ENCODE peak calls at places on chromosomes 11 and 22, in eight cellular contexts. One of them, this sample, is unnamed.
A peak's percentile ranks its signal among the peaks of the same experiment; 100 is the strongest.

GRCh38 chr11:68654978-68655377 is 29.4 kb upstream of the GAL start:
- DNase-seq in ovary: no peak
- DNase-seq in endothelial cell: no peak
- DNase-seq in OCI-LY7: no peak
- DNase-seq in H1: no peak
- DNase-seq in CD8-positive, alpha-beta T cell: no peak
- DNase-seq in heart left ventricle: no peak
- DNase-seq in mucosa of descending colon: no peak
- DNase-seq in this sample: no peak

GRCh38 chr11:17386331-17387084 is 2.0 kb downstream of the KCNJ11 start:
- DNase-seq in heart left ventricle: peak; percentile 83
- DNase-seq in CD8-positive, alpha-beta T cell: no peak
- DNase-seq in H1: peak; percentile 31
- DNase-seq in OCI-LY7: peak; percentile 69
- DNase-seq in ovary: no peak
- DNase-seq in mucosa of descending colon: peak; percentile 75
- DNase-seq in endothelial cell: peak; percentile 76
- DNase-seq in this sample: peak; percentile 70

GRCh38 chr11:27158763-27159679 is 118.4 kb downstream of the BBOX1 start:
- DNase-seq in CD8-positive, alpha-beta T cell: no peak
- DNase-seq in mucosa of descending colon: peak; percentile 72
- DNase-seq in endothelial cell: peak; percentile 52
- DNase-seq in ovary: peak; percentile 43
- DNase-seq in OCI-LY7: peak; percentile 71
- DNase-seq in H1: peak; percentile 33
- DNase-seq in heart left ventricle: no peak
- DNase-seq in this sample: peak; percentile 54

GRCh38 chr11:64607381-64608259 is 16.6 kb downstream of the SLC22A12 start:
- DNase-seq in heart left ventricle: no peak
- DNase-seq in CD8-positive, alpha-beta T cell: no peak
- DNase-seq in mucosa of descending colon: peak; percentile 22
- DNase-seq in H1: no peak
- DNase-seq in endothelial cell: no peak
- DNase-seq in OCI-LY7: no peak
- DNase-seq in ovary: peak; percentile 72
- DNase-seq in this sample: no peak

GRCh38 chr22:25666308-25666707 is 75.7 kb upstream of the MYO18B start:
- DNase-seq in heart left ventricle: peak; percentile 66
- DNase-seq in OCI-LY7: no peak
- DNase-seq in ovary: peak; percentile 79
- DNase-seq in mucosa of descending colon: peak; percentile 34
- DNase-seq in CD8-positive, alpha-beta T cell: no peak
- DNase-seq in H1: no peak
- DNase-seq in endothelial cell: peak; percentile 18
- DNase-seq in this sample: no peak

GRCh38 chr11:69301491-69302401 is 7.8 kb downstream of the MYEOV start:
- DNase-seq in H1: no peak
- DNase-seq in mucosa of descending colon: peak; percentile 77
- DNase-seq in ovary: no peak
- DNase-seq in OCI-LY7: no peak
- DNase-seq in CD8-positive, alpha-beta T cell: no peak
- DNase-seq in endothelial cell: no peak
- DNase-seq in heart left ventricle: peak; percentile 69
- DNase-seq in this sample: no peak

GRCh38 chr11:4672470-4672869 is 25.2 kb downstream of the OR51E2 start:
- DNase-seq in H1: no peak
- DNase-seq in CD8-positive, alpha-beta T cell: no peak
- DNase-seq in mucosa of descending colon: no peak
- DNase-seq in OCI-LY7: no peak
- DNase-seq in heart left ventricle: no peak
- DNase-seq in endothelial cell: no peak
- DNase-seq in ovary: no peak
- DNase-seq in this sample: no peak

GRCh38 chr11:42462558-42463310 is 849.1 kb upstream of the API5 start:
- DNase-seq in ovary: no peak
- DNase-seq in CD8-positive, alpha-beta T cell: no peak
- DNase-seq in mucosa of descending colon: no peak
- DNase-seq in endothelial cell: no peak
- DNase-seq in H1: no peak
- DNase-seq in heart left ventricle: no peak
- DNase-seq in OCI-LY7: no peak
- DNase-seq in this sample: no peak

GRCh38 chr11:116035972-116036371 is 531.8 kb upstream of the CADM1 start:
- DNase-seq in ovary: no peak
- DNase-seq in OCI-LY7: no peak
- DNase-seq in heart left ventricle: no peak
- DNase-seq in endothelial cell: no peak
- DNase-seq in mucosa of descending colon: no peak
- DNase-seq in H1: no peak
- DNase-seq in CD8-positive, alpha-beta T cell: no peak
- DNase-seq in this sample: no peak

GRCh38 chr22:38871360-38872171 is 450 bp downstream of the CBX6 start:
- DNase-seq in ovary: peak; percentile 63
- DNase-seq in CD8-positive, alpha-beta T cell: no peak
- DNase-seq in mucosa of descending colon: peak; percentile 25
- DNase-seq in H1: no peak
- DNase-seq in OCI-LY7: peak; percentile 42
- DNase-seq in endothelial cell: no peak
- DNase-seq in heart left ventricle: no peak
- DNase-seq in this sample: no peak

GRCh38 chr22:47352920-47353700 is 590.7 kb downstream of the TBC1D22A start:
- DNase-seq in ovary: no peak
- DNase-seq in CD8-positive, alpha-beta T cell: no peak
- DNase-seq in mucosa of descending colon: no peak
- DNase-seq in endothelial cell: no peak
- DNase-seq in OCI-LY7: no peak
- DNase-seq in heart left ventricle: no peak
- DNase-seq in H1: no peak
- DNase-seq in this sample: no peak

GRCh38 chr11:123306531-123306930 is 111.5 kb upstream of the CLMP start:
- DNase-seq in mucosa of descending colon: no peak
- DNase-seq in H1: no peak
- DNase-seq in CD8-positive, alpha-beta T cell: no peak
- DNase-seq in OCI-LY7: no peak
- DNase-seq in endothelial cell: no peak
- DNase-seq in heart left ventricle: no peak
- DNase-seq in ovary: no peak
- DNase-seq in this sample: no peak

GRCh38 chr11:114321621-114322257 is 25.5 kb downstream of the NNMT start:
- DNase-seq in heart left ventricle: no peak
- DNase-seq in OCI-LY7: no peak
- DNase-seq in H1: no peak
- DNase-seq in mucosa of descending colon: no peak
- DNase-seq in ovary: peak; percentile 47
- DNase-seq in CD8-positive, alpha-beta T cell: no peak
- DNase-seq in endothelial cell: no peak
- DNase-seq in this sample: no peak

GRCh38 chr11:116107229-116107628 is 603.0 kb upstream of the CADM1 start:
- DNase-seq in OCI-LY7: no peak
- DNase-seq in mucosa of descending colon: no peak
- DNase-seq in endothelial cell: no peak
- DNase-seq in H1: no peak
- DNase-seq in heart left ventricle: no peak
- DNase-seq in ovary: no peak
- DNase-seq in CD8-positive, alpha-beta T cell: no peak
- DNase-seq in this sample: no peak

GRCh38 chr11:63826471-63827190 is 12.3 kb upstream of the MARK2 start:
- DNase-seq in CD8-positive, alpha-beta T cell: no peak
- DNase-seq in H1: no peak
- DNase-seq in ovary: no peak
- DNase-seq in OCI-LY7: no peak
- DNase-seq in heart left ventricle: no peak
- DNase-seq in endothelial cell: no peak
- DNase-seq in mucosa of descending colon: no peak
- DNase-seq in this sample: no peak

GRCh38 chr11:2449548-2450320 is 4.9 kb downstream of the KCNQ1 start:
- DNase-seq in H1: no peak
- DNase-seq in OCI-LY7: no peak
- DNase-seq in mucosa of descending colon: no peak
- DNase-seq in heart left ventricle: no peak
- DNase-seq in endothelial cell: no peak
- DNase-seq in ovary: no peak
- DNase-seq in CD8-positive, alpha-beta T cell: no peak
- DNase-seq in this sample: no peak

GRCh38 chr11:69241844-69242582 is 51.9 kb upstream of the MYEOV start:
- DNase-seq in CD8-positive, alpha-beta T cell: no peak
- DNase-seq in OCI-LY7: peak; percentile 63
- DNase-seq in endothelial cell: no peak
- DNase-seq in mucosa of descending colon: no peak
- DNase-seq in H1: no peak
- DNase-seq in heart left ventricle: no peak
- DNase-seq in ovary: no peak
- DNase-seq in this sample: no peak

GRCh38 chr11:15800121-15800800 is 556.1 kb downstream of the SOX6 start:
- DNase-seq in OCI-LY7: no peak
- DNase-seq in heart left ventricle: peak; percentile 50
- DNase-seq in mucosa of descending colon: peak; percentile 30
- DNase-seq in CD8-positive, alpha-beta T cell: no peak
- DNase-seq in endothelial cell: no peak
- DNase-seq in ovary: no peak
- DNase-seq in H1: no peak
- DNase-seq in this sample: no peak

GRCh38 chr11:57779275-57779674 is 17.7 kb downstream of the CTNND1 start:
- DNase-seq in mucosa of descending colon: no peak
- DNase-seq in ovary: no peak
- DNase-seq in heart left ventricle: peak; percentile 45
- DNase-seq in OCI-LY7: no peak
- DNase-seq in H1: no peak
- DNase-seq in CD8-positive, alpha-beta T cell: no peak
- DNase-seq in endothelial cell: no peak
- DNase-seq in this sample: no peak

GRCh38 chr22:39089928-39090327 is 7.1 kb upstream of the APOBEC3H start:
- DNase-seq in mucosa of descending colon: no peak
- DNase-seq in endothelial cell: no peak
- DNase-seq in CD8-positive, alpha-beta T cell: no peak
- DNase-seq in heart left ventricle: no peak
- DNase-seq in H1: no peak
- DNase-seq in ovary: no peak
- DNase-seq in OCI-LY7: no peak
- DNase-seq in this sample: no peak

GRCh38 chr11:130006929-130007328 is 4.3 kb upstream of the PRDM10 start:
- DNase-seq in endothelial cell: no peak
- DNase-seq in ovary: no peak
- DNase-seq in CD8-positive, alpha-beta T cell: no peak
- DNase-seq in OCI-LY7: no peak
- DNase-seq in mucosa of descending colon: no peak
- DNase-seq in H1: no peak
- DNase-seq in heart left ventricle: no peak
- DNase-seq in this sample: no peak

GRCh38 chr22:25698461-25698860 is 43.5 kb upstream of the MYO18B start:
- DNase-seq in mucosa of descending colon: no peak
- DNase-seq in endothelial cell: no peak
- DNase-seq in ovary: no peak
- DNase-seq in H1: no peak
- DNase-seq in heart left ventricle: no peak
- DNase-seq in CD8-positive, alpha-beta T cell: no peak
- DNase-seq in OCI-LY7: no peak
- DNase-seq in this sample: no peak

GRCh38 chr11:69213964-69214363 is 58.2 kb downstream of the SMIM38 start:
- DNase-seq in CD8-positive, alpha-beta T cell: no peak
- DNase-seq in H1: no peak
- DNase-seq in mucosa of descending colon: no peak
- DNase-seq in endothelial cell: no peak
- DNase-seq in heart left ventricle: no peak
- DNase-seq in OCI-LY7: no peak
- DNase-seq in ovary: no peak
- DNase-seq in this sample: no peak

GRCh38 chr11:111960916-111961315 is 23.8 kb downstream of the DIXDC1 start:
- DNase-seq in OCI-LY7: no peak
- DNase-seq in heart left ventricle: no peak
- DNase-seq in endothelial cell: no peak
- DNase-seq in mucosa of descending colon: no peak
- DNase-seq in CD8-positive, alpha-beta T cell: no peak
- DNase-seq in ovary: no peak
- DNase-seq in H1: no peak
- DNase-seq in this sample: no peak

GRCh38 chr11:134358165-134358852 is 26.5 kb downstream of the GLB1L2 start:
- DNase-seq in CD8-positive, alpha-beta T cell: no peak
- DNase-seq in mucosa of descending colon: no peak
- DNase-seq in H1: no peak
- DNase-seq in ovary: peak; percentile 26
- DNase-seq in endothelial cell: no peak
- DNase-seq in heart left ventricle: no peak
- DNase-seq in OCI-LY7: no peak
- DNase-seq in this sample: no peak

GRCh38 chr11:30586251-30587144 is at the start of gene MPPED2:
- DNase-seq in heart left ventricle: peak; percentile 61
- DNase-seq in CD8-positive, alpha-beta T cell: no peak
- DNase-seq in OCI-LY7: no peak
- DNase-seq in H1: no peak
- DNase-seq in endothelial cell: peak; percentile 73
- DNase-seq in mucosa of descending colon: peak; percentile 22
- DNase-seq in ovary: peak; percentile 33
- DNase-seq in this sample: peak; percentile 83
- TF ChIP-seq CTCF in heart left ventricle: peak; percentile 28
- TF ChIP-seq CTCF in CD8-positive, alpha-beta T cell: no peak
- TF ChIP-seq CTCF in OCI-LY7: no peak
- TF ChIP-seq CTCF in H1: peak; percentile 49
- TF ChIP-seq CTCF in endothelial cell: peak; percentile 74
- TF ChIP-seq CTCF in mucosa of descending colon: no peak
- TF ChIP-seq CTCF in ovary: no peak
- TF ChIP-seq CTCF in this sample: peak; percentile 4

DNA sequence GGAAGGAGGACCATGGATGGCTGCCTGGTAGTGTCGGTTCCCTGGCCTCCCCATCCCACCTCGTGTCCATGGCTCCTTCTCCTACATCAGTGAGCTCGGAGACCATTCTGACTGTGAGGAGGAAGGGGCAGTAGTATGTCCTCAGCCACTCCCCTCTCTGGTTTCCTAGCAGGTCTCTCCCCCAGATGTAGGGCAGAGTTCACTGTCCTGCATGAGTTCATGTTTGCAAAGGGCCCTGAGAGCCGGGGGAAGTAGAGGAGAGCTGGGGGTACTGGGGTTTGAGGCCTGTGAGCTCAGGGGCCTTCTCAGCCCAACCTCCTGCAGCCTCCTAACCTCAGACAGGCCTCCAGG is 18.4 kb upstream of the ST3GAL4 start:
- DNase-seq in endothelial cell: no peak
- DNase-seq in ovary: peak; percentile 22
- DNase-seq in heart left ventricle: peak; percentile 19
- DNase-seq in mucosa of descending colon: no peak
- DNase-seq in OCI-LY7: no peak
- DNase-seq in CD8-positive, alpha-beta T cell: no peak
- DNase-seq in H1: no peak
- DNase-seq in this sample: no peak
- TF ChIP-seq CTCF in endothelial cell: no peak
- TF ChIP-seq CTCF in ovary: no peak
- TF ChIP-seq CTCF in heart left ventricle: no peak
- TF ChIP-seq CTCF in mucosa of descending colon: no peak
- TF ChIP-seq CTCF in OCI-LY7: no peak
- TF ChIP-seq CTCF in CD8-positive, alpha-beta T cell: no peak
- TF ChIP-seq CTCF in H1: no peak
- TF ChIP-seq CTCF in this sample: no peak

GRCh38 chr22:29727248-29727551 is 7.4 kb downstream of the CABP7 start:
- DNase-seq in ovary: peak; percentile 61
- DNase-seq in endothelial cell: peak; percentile 62
- DNase-seq in heart left ventricle: no peak
- DNase-seq in CD8-positive, alpha-beta T cell: no peak
- DNase-seq in mucosa of descending colon: peak; percentile 46
- DNase-seq in H1: no peak
- DNase-seq in OCI-LY7: peak; percentile 30
- DNase-seq in this sample: peak; percentile 81
- TF ChIP-seq CTCF in ovary: no peak
- TF ChIP-seq CTCF in endothelial cell: no peak
- TF ChIP-seq CTCF in heart left ventricle: peak; percentile 42
- TF ChIP-seq CTCF in CD8-positive, alpha-beta T cell: no peak
- TF ChIP-seq CTCF in mucosa of descending colon: no peak
- TF ChIP-seq CTCF in H1: peak; percentile 45
- TF ChIP-seq CTCF in OCI-LY7: peak; percentile 58
- TF ChIP-seq CTCF in this sample: no peak

GRCh38 chr11:107898270-107898669 is 30.0 kb upstream of the RAB39A start:
- DNase-seq in CD8-positive, alpha-beta T cell: no peak
- DNase-seq in heart left ventricle: no peak
- DNase-seq in endothelial cell: peak; percentile 6
- DNase-seq in mucosa of descending colon: no peak
- DNase-seq in H1: no peak
- DNase-seq in OCI-LY7: peak; percentile 32
- DNase-seq in ovary: no peak
- DNase-seq in this sample: peak; percentile 51
- TF ChIP-seq CTCF in CD8-positive, alpha-beta T cell: peak; percentile 37
- TF ChIP-seq CTCF in heart left ventricle: peak; percentile 54
- TF ChIP-seq CTCF in endothelial cell: peak; percentile 31
- TF ChIP-seq CTCF in mucosa of descending colon: no peak
- TF ChIP-seq CTCF in H1: peak; percentile 61
- TF ChIP-seq CTCF in OCI-LY7: peak; percentile 65
- TF ChIP-seq CTCF in ovary: no peak
- TF ChIP-seq CTCF in this sample: no peak